ENCODE peak calls at places on chromosomes 7 and 10, in four cellular contexts. Z is GM23248, R is fibroblast of lung, V is HCT116. L is an unnamed sample.

GRCh38 chr7:135690566-135690965 is 28.3 kb downstream of the STMP1 start:
- DNase-seq in V (no peak), R (peak; percentile 25), Z (peak; percentile 80), L (peak; percentile 18)

GRCh38 chr10:93465806-93466675 is 16.1 kb downstream of the MYOF start:
- DNase-seq in V (peak; percentile 90), Z (peak; percentile 99), R (peak; percentile 93), L (peak; percentile 97)

GRCh38 chr7:53996856-53997255 is 545.3 kb upstream of the VSTM2A start:
- DNase-seq in V (no peak), R (no peak), Z (no peak), L (no peak)

GRCh38 chr10:71255817-71256660 is 43.7 kb downstream of the UNC5B start:
- DNase-seq in R (peak; percentile 95), Z (peak; percentile 89), V (peak; percentile 56), L (peak; percentile 82)

GRCh38 chr7:129271500-129272355 is 46.9 kb downstream of the AHCYL2 start:
- DNase-seq in R (peak; percentile 61), Z (peak; percentile 64), V (peak; percentile 38), L (peak; percentile 61)

GRCh38 chr10:80612261-80612660 is 74.6 kb downstream of the SH2D4B start:
- DNase-seq in V (no peak), R (no peak), Z (no peak), L (no peak)

GRCh38 chr7:112361154-112361553 is 89.1 kb upstream of the IFRD1 start:
- DNase-seq in Z (peak; percentile 14), R (no peak), V (no peak), L (no peak)

GRCh38 chr7:76220185-76221057 is 18.7 kb downstream of the SRRM3 start:
- DNase-seq in R (peak; percentile 58), V (no peak), Z (peak; percentile 59), L (peak; percentile 58)

GRCh38 chr7:104442461-104442860 is 114.1 kb downstream of the LHFPL3 start:
- DNase-seq in Z (no peak), V (no peak), R (no peak), L (no peak)

GRCh38 chr7:119664601-119665000 is 608.4 kb upstream of the KCND2 start:
- DNase-seq in V (no peak), R (peak; percentile 45), Z (peak; percentile 62), L (peak; percentile 68)

GRCh38 chr7:68411742-68412141 is 1186.5 kb upstream of the AUTS2 start:
- DNase-seq in Z (no peak), R (no peak), V (no peak), L (no peak)

GRCh38 chr7:30556854-30557644 is 37.6 kb upstream of the GARS1 start:
- DNase-seq in R (no peak), Z (no peak), V (no peak), L (no peak)

GRCh38 chr10:117632406-117632805 is 89.9 kb downstream of the EMX2 start:
- DNase-seq in R (no peak), V (no peak), Z (no peak), L (no peak)

GRCh38 chr7:2248984-2249694 is 7.1 kb downstream of the NUDT1 start:
- DNase-seq in V (no peak), R (peak; percentile 93), Z (peak; percentile 98), L (peak; percentile 97)

GRCh38 chr10:71980181-71981023 is 16.2 kb downstream of the CHST3 start:
- DNase-seq in R (no peak), V (no peak), Z (peak; percentile 51), L (no peak)

GRCh38 chr10:72308320-72308987 is 34.7 kb downstream of the DDIT4 start:
- DNase-seq in R (peak; percentile 92), V (peak; percentile 82), Z (peak; percentile 91), L (peak; percentile 93)

GRCh38 chr7:103879411-103879810 is 110.0 kb downstream of the RELN start:
- DNase-seq in R (no peak), Z (no peak), V (no peak), L (no peak)

GRCh38 chr7:129657363-129657762 is 45.8 kb downstream of the NRF1 start:
- DNase-seq in V (no peak), R (no peak), Z (no peak), L (no peak)

GRCh38 chr10:99975942-99976809 is 33.6 kb downstream of the DNMBP start:
- DNase-seq in Z (peak; percentile 68), R (peak; percentile 97), V (no peak), L (peak; percentile 90)

GRCh38 chr10:107626862-107627261 is 462.4 kb upstream of the SORCS1 start:
- DNase-seq in V (no peak), Z (no peak), R (no peak), L (no peak)

GRCh38 chr10:108410231-108410630 is 1245.7 kb upstream of the SORCS1 start:
- DNase-seq in R (no peak), V (no peak), Z (no peak), L (no peak)

GRCh38 chr7:77466455-77466854 is 50.3 kb upstream of the GSAP start:
- DNase-seq in Z (no peak), R (no peak), V (no peak), L (no peak)

GRCh38 chr7:155451522-155452239 is 6.2 kb upstream of the EN2 start:
- DNase-seq in R (no peak), V (no peak), Z (no peak), L (no peak)

GRCh38 chr10:72334832-72335393 is 19.8 kb downstream of the DNAJB12 start:
- DNase-seq in Z (no peak), R (peak; percentile 100), V (no peak), L (peak; percentile 98)

GRCh38 chr10:3538850-3539531 is 246.0 kb downstream of the KLF6 start:
- DNase-seq in Z (peak; percentile 99), V (no peak), R (peak; percentile 92), L (peak; percentile 95)

GRCh38 chr10:47450442-47450841 is 33.5 kb downstream of the ANXA8 start:
- DNase-seq in V (no peak), Z (no peak), R (no peak), L (no peak)

GRCh38 chr10:78357027-78357672 is 323.5 kb downstream of the RPS24 start:
- DNase-seq in V (no peak), R (no peak), Z (no peak), L (no peak)

GRCh38 chr7:74269757-74270277 is 15.6 kb upstream of the RFC2 start:
- DNase-seq in V (peak; percentile 76), R (peak; percentile 78), Z (peak; percentile 65), L (peak; percentile 78)

GRCh38 chr10:23344251-23344841 is at the start of gene C10orf67:
- DNase-seq in R (peak; percentile 76), Z (peak; percentile 46), V (no peak), L (peak; percentile 49)

GRCh38 chr10:130751106-130751840 is 560.2 kb downstream of the TCERG1L start:
- DNase-seq in V (no peak), R (no peak), Z (no peak), L (no peak)

GRCh38 chr10:117168135-117168674 is 29.1 kb upstream of the KCNK18 start:
- DNase-seq in R (no peak), Z (peak; percentile 78), V (no peak), L (peak; percentile 35)

GRCh38 chr7:527723-528122 is 8.1 kb upstream of the PDGFA start:
- DNase-seq in Z (no peak), V (no peak), R (no peak), L (no peak)

GRCh38 chr7:157635669-157636068 is 298.9 kb downstream of the DNAJB6 start:
- DNase-seq in Z (no peak), V (no peak), R (no peak), L (no peak)

GRCh38 chr10:131708225-131708624 is 192.6 kb upstream of the PPP2R2D start:
- DNase-seq in R (no peak), V (no peak), Z (no peak), L (no peak)

DNA sequence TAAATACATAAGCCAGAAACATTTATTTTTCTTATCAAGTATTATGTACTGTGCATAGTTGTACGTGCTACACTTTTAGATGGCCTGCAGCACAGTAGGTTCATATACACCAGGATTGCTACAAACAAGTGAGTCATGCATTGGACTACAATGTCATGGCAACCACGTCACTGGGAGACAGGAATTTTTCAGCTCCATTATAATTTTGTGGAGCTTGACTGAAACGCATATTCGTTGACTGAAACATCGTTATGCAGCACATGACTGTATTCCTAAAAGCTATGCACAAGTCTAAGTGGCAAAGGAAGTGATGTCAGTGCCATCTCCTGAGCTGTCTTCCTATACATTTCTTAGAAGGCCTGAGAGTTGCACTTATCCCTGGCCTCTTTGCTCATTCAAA is 871.8 kb downstream of the IPMK start:
- DNase-seq in Z (no peak), R (no peak), V (no peak), L (peak; percentile 26)
- H2AFZ ChIP-seq in Z (no peak overlapping the region), R (no peak overlapping the region), V (no peak overlapping the region), L (no peak overlapping the region)

GRCh38 chr7:33806284-33807157 is 98.8 kb upstream of the BMPER start:
- DNase-seq in R (no peak), Z (no peak), V (no peak), L (peak; percentile 49)
- H2AFZ ChIP-seq in R (no peak overlapping the region), Z (no peak overlapping the region), V (no peak overlapping the region), L (no peak overlapping the region)

GRCh38 chr7:25321424-25321823 is 93.1 kb upstream of the NPVF start:
- DNase-seq in V (no peak), R (no peak), Z (no peak), L (no peak)
- H2AFZ ChIP-seq in V (no peak overlapping the region), R (no peak overlapping the region), Z (no peak overlapping the region), L (no peak overlapping the region)

GRCh38 chr10:49407552-49408137 is 11.8 kb upstream of the DRGX start:
- DNase-seq in R (peak; percentile 73), V (peak; percentile 57), Z (peak; percentile 86), L (peak; percentile 70)
- H2AFZ ChIP-seq in R (no peak overlapping the region), V (no peak overlapping the region), Z (no peak overlapping the region), L (no peak overlapping the region)

GRCh38 chr7:48337781-48338180 is 166.5 kb downstream of the ABCA13 start:
- DNase-seq in R (no peak), Z (no peak), V (no peak), L (no peak)

GRCh38 chr7:48337012-48337621 is 165.9 kb downstream of the ABCA13 start:
- DNase-seq in Z (peak; percentile 37), V (no peak), R (peak; percentile 35), L (no peak)
- H2AFZ ChIP-seq in Z (no peak overlapping the region), V (no peak overlapping the region), R (no peak overlapping the region), L (no peak overlapping the region)

GRCh38 chr10:20247858-20248257 is 431.6 kb downstream of the PLXDC2 start:
- DNase-seq in V (no peak), R (no peak), Z (no peak), L (no peak)
- H2AFZ ChIP-seq in V (no peak overlapping the region), R (no peak overlapping the region), Z (no peak overlapping the region), L (no peak overlapping the region)

L was measured in mesenchymal stem cell.